ENCODE peak calls at places on chromosome 21, in five cellular contexts. C is progenitor cell of endocrine pancreas, S is heart right ventricle, P is cardiac muscle cell, Z is neural progenitor cell. G is an unnamed sample.

GRCh38 chr21:46285761-46286667 is at the start of gene YBEY:
- DNase-seq in C (peak; percentile 76), S (peak; percentile 91), P (peak; percentile 96), Z (peak; percentile 96), G (peak; percentile 98)

GRCh38 chr21:35178812-35179211 is 129.7 kb upstream of the RUNX1 start:
- DNase-seq in C (no peak), S (no peak), P (no peak), Z (no peak), G (no peak)

GRCh38 chr21:29148535-29148934 is 18.1 kb downstream of the MAP3K7CL start:
- DNase-seq in C (no peak), S (no peak), P (peak; percentile 54), Z (no peak), G (no peak)

GRCh38 chr21:41511858-41512257 is 3.9 kb upstream of the TMPRSS2 start:
- DNase-seq in C (no peak), S (no peak), P (no peak), Z (no peak), G (no peak)

GRCh38 chr21:46498335-46499050 is 39.8 kb downstream of the DIP2A start:
- DNase-seq in C (no peak), S (no peak), P (no peak), Z (no peak), G (no peak)

GRCh38 chr21:28537371-28538079 is 455.2 kb downstream of the LTN1 start:
- DNase-seq in C (no peak), S (no peak), P (no peak), Z (no peak), G (no peak)

GRCh38 chr21:42892931-42893660 is at the start of gene NDUFV3:
- DNase-seq in C (peak; percentile 100), S (peak; percentile 100), P (peak; percentile 99), Z (peak; percentile 100), G (peak; percentile 100)

GRCh38 chr21:35197191-35197590 is 148.1 kb upstream of the RUNX1 start:
- DNase-seq in C (no peak), S (no peak), P (no peak), Z (no peak), G (no peak)

GRCh38 chr21:41506526-41507520 is 1.1 kb downstream of the TMPRSS2 start:
- DNase-seq in C (peak; percentile 23), S (no peak), P (no peak), Z (peak; percentile 74), G (no peak)

GRCh38 chr21:34871026-34871908 is 177.8 kb downstream of the RUNX1 start:
- DNase-seq in C (no peak), S (no peak), P (no peak), Z (no peak), G (no peak)

GRCh38 chr21:38351176-38351959 is 94.6 kb downstream of the KCNJ15 start:
- DNase-seq in C (no peak), S (no peak), P (no peak), Z (no peak), G (no peak)

GRCh38 chr21:45974073-45975016 is 7.2 kb upstream of the COL6A1 start:
- DNase-seq in C (no peak), S (peak; percentile 67), P (peak; percentile 75), Z (peak; percentile 70), G (peak; percentile 69)

GRCh38 chr21:29145354-29145782 is 14.9 kb downstream of the MAP3K7CL start:
- DNase-seq in C (no peak), S (no peak), P (peak; percentile 89), Z (no peak), G (no peak)

GRCh38 chr21:31630062-31630711 is 29.3 kb upstream of the SOD1 start:
- DNase-seq in C (no peak), S (no peak), P (peak; percentile 91), Z (no peak), G (no peak)

GRCh38 chr21:28608646-28609045 is 384.0 kb downstream of the LTN1 start:
- DNase-seq in C (no peak), S (no peak), P (no peak), Z (no peak), G (no peak)

GRCh38 chr21:37765501-37765900 is 150.8 kb downstream of the KCNJ6 start:
- DNase-seq in C (no peak), S (no peak), P (no peak), Z (no peak), G (no peak)

GRCh38 chr21:31609081-31609480 is 50.4 kb upstream of the SOD1 start:
- DNase-seq in C (no peak), S (no peak), P (no peak), Z (peak; percentile 36), G (no peak)

GRCh38 chr21:31248598-31248997 is 95.5 kb downstream of the TIAM1 start:
- DNase-seq in C (no peak), S (no peak), P (no peak), Z (no peak), G (no peak)

GRCh38 chr21:45366931-45367401 is 38.0 kb upstream of the COL18A1 start:
- DNase-seq in C (no peak), S (peak; percentile 70), P (peak; percentile 98), Z (no peak), G (no peak)

GRCh38 chr21:26365849-26366248 is 195.3 kb upstream of the APP start:
- DNase-seq in C (no peak), S (no peak), P (no peak), Z (no peak), G (no peak)

DNA sequence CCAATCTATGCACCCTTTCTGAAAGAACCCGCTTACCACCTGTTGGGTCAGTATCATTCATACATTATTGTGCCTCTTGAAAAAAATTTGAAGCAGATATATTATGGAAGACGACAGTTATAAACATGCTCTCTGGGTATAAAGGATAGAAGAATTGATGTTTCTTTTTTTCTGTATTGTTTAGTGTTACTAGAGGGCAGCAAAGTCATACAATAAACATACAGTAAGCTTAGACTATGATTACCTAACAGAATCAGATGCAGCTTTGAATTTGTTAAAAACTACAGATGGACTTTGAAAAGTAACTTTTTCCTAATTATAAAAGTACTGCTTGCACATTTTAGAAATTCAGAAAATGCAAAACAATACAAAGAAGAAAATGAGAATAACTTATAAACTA is 11.1 kb upstream of the PAXBP1 start:
- DNase-seq in C (no peak), S (no peak), P (no peak), Z (no peak), G (no peak)
- TF ChIP-seq CTCF in C (no peak), S (no peak), P (peak; percentile 6), Z (no peak), G (no peak)

GRCh38 chr21:33198346-33199135 is 31.2 kb upstream of the IFNAR2 start:
- DNase-seq in C (no peak), S (peak; percentile 38), P (peak; percentile 67), Z (no peak), G (no peak)
- TF ChIP-seq CTCF in C (no peak), S (no peak), P (no peak), Z (no peak), G (no peak)

DNA sequence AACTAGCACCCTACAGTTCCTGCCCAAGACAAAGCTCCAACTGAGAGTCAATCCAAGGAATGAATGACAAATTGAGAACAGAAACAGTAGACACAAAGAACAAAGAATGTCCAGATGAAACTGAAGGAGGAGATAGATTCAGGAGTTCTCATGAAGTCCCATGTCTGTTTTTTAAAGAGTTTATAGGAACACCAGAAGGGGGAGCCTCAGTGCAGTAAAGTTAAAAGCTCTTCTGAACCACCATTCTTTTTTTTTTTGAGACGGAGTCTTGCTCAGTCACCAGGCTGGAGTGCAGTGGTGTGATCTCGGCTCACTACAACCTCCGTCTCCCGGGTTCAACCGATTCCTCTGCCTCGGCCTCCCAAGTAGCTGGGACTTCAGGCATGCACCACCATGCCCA is 323.6 kb downstream of the MRPL39 start:
- DNase-seq in C (no peak), S (no peak), P (peak; percentile 67), Z (peak; percentile 63), G (peak; percentile 2)
- TF ChIP-seq CTCF in C (peak; percentile 58), S (peak; percentile 21), P (peak; percentile 44), Z (peak; percentile 64), G (no peak)

GRCh38 chr21:44337941-44338895 is 972 bp downstream of the CFAP410 start:
- DNase-seq in C (peak; percentile 53), S (peak; percentile 64), P (peak; percentile 56), Z (peak; percentile 71), G (peak; percentile 71)
- TF ChIP-seq CTCF in C (peak; percentile 44), S (peak; percentile 62), P (peak; percentile 37), Z (peak; percentile 38), G (no peak)